ENCODE peak calls at places on chromosomes 13 and 19, in six cellular contexts. J is cardiac muscle cell, Z is GM12891, S is psoas muscle, M is AML-193, N is T-helper 9 cell. P is an unnamed sample.

GRCh38 chr19:970695-971094 is 13.4 kb upstream of the WDR18 start:
- DNase-seq in J (no peak), Z (no peak), S (no peak), M (no peak), N (no peak), P (no peak)

GRCh38 chr13:40622761-40623160 is 43.7 kb downstream of the FOXO1 start:
- DNase-seq in J (no peak), Z (no peak), S (no peak), M (no peak), N (no peak), P (no peak)

GRCh38 chr13:39049274-39049673 is 11.0 kb downstream of the NHLRC3 start:
- DNase-seq in J (no peak), Z (no peak), S (no peak), M (no peak), N (no peak), P (no peak)

GRCh38 chr13:101875717-101876393 is 423.4 kb downstream of the ITGBL1 start:
- DNase-seq in J (no peak), Z (no peak), S (no peak), M (no peak), N (no peak), P (no peak)

GRCh38 chr19:50238043-50238442 is 34.6 kb downstream of the MYH14 start:
- DNase-seq in J (no peak), Z (no peak), S (no peak), M (no peak), N (no peak), P (no peak)

GRCh38 chr19:23542562-23542961 is 144.4 kb downstream of the ZNF675 start:
- DNase-seq in J (no peak), Z (no peak), S (no peak), M (no peak), N (no peak), P (no peak)

GRCh38 chr13:37914781-37915391 is 45.3 kb upstream of the TRPC4 start:
- DNase-seq in J (no peak), Z (no peak), S (no peak), M (no peak), N (no peak), P (no peak)

GRCh38 chr19:14782978-14783545 is 4.7 kb upstream of the ADGRE2 start:
- DNase-seq in J (no peak), Z (no peak), S (no peak), M (no peak), N (no peak), P (no peak)

GRCh38 chr19:53951436-53951835 is 11.3 kb upstream of the CACNG8 start:
- DNase-seq in J (no peak), Z (no peak), S (no peak), M (no peak), N (no peak), P (no peak)

GRCh38 chr13:87884874-87885273 is 213.7 kb downstream of the SLITRK5 start:
- DNase-seq in J (peak; percentile 22), Z (no peak), S (no peak), M (no peak), N (no peak), P (peak; percentile 19)

GRCh38 chr19:52963229-52963760 is 614 bp upstream of the ZNF816 start:
- DNase-seq in J (peak; percentile 52), Z (no peak), S (no peak), M (no peak), N (no peak), P (peak; percentile 32)

GRCh38 chr13:26257049-26257448 is 3.1 kb downstream of the CDK8 start:
- DNase-seq in J (no peak), Z (no peak), S (no peak), M (peak; percentile 28), N (no peak), P (no peak)

GRCh38 chr19:28414748-28415147 is 798.2 kb downstream of the UQCRFS1 start:
- DNase-seq in J (no peak), Z (no peak), S (no peak), M (no peak), N (no peak), P (no peak)

GRCh38 chr19:19385900-19386339 is 19.6 kb upstream of the GATAD2A start:
- DNase-seq in J (peak; percentile 82), Z (no peak), S (no peak), M (no peak), N (peak; percentile 48), P (peak; percentile 42)

GRCh38 chr13:113157206-113157928 is 1.1 kb upstream of the PROZ start:
- DNase-seq in J (no peak), Z (no peak), S (no peak), M (no peak), N (no peak), P (no peak)

GRCh38 chr13:80477641-80478443 is 136.9 kb upstream of the SPRY2 start:
- DNase-seq in J (no peak), Z (no peak), S (no peak), M (no peak), N (no peak), P (no peak)

GRCh38 chr19:45766919-45767346 is 2.1 kb downstream of the SIX5 start:
- DNase-seq in J (peak; percentile 27), Z (no peak), S (no peak), M (no peak), N (no peak), P (no peak)

GRCh38 chr19:4496304-4496703 is 22.0 kb downstream of the PLIN4 start:
- DNase-seq in J (no peak), Z (no peak), S (no peak), M (no peak), N (no peak), P (no peak)

GRCh38 chr19:452829-453228 is 8.0 kb downstream of the SHC2 start:
- DNase-seq in J (no peak), Z (no peak), S (no peak), M (no peak), N (no peak), P (no peak)

GRCh38 chr13:53821632-53822031 is 793.0 kb downstream of the OLFM4 start:
- DNase-seq in J (no peak), Z (no peak), S (no peak), M (no peak), N (no peak), P (no peak)

GRCh38 chr13:105679832-105680231 is 855.6 kb downstream of the EFNB2 start:
- DNase-seq in J (no peak), Z (no peak), S (no peak), M (no peak), N (no peak), P (no peak)

GRCh38 chr13:44726214-44726613 is 150.1 kb upstream of the TSC22D1 start:
- DNase-seq in J (no peak), Z (no peak), S (no peak), M (no peak), N (no peak), P (no peak)

GRCh38 chr13:101433895-101434294 is 17.6 kb upstream of the NALCN start:
- DNase-seq in J (no peak), Z (no peak), S (no peak), M (no peak), N (no peak), P (no peak)

GRCh38 chr19:280541-281007 is 10.6 kb downstream of the PLPP2 start:
- DNase-seq in J (no peak), Z (no peak), S (no peak), M (no peak), N (no peak), P (no peak)

GRCh38 chr19:29680447-29680846 is 15.2 kb downstream of the PLEKHF1 start:
- DNase-seq in J (no peak), Z (peak; percentile 73), S (peak; percentile 71), M (peak; percentile 47), N (peak; percentile 81), P (no peak)

GRCh38 chr19:50332014-50332263 is 2.8 kb upstream of the KCNC3 start:
- DNase-seq in J (no peak), Z (no peak), S (no peak), M (no peak), N (no peak), P (no peak)

GRCh38 chr19:10260141-10260584 is 8.1 kb downstream of the MRPL4 start:
- DNase-seq in J (no peak), Z (no peak), S (no peak), M (no peak), N (no peak), P (no peak)

GRCh38 chr13:49791753-49792549 is 531 bp downstream of the KPNA3 start:
- DNase-seq in J (peak; percentile 49), Z (peak; percentile 42), S (peak; percentile 49), M (peak; percentile 51), N (peak; percentile 34), P (peak; percentile 50)

GRCh38 chr13:37645181-37645580 is 46.6 kb upstream of the POSTN start:
- DNase-seq in J (peak; percentile 55), Z (no peak), S (no peak), M (no peak), N (no peak), P (no peak)

GRCh38 chr13:44313674-44314073 is 60.0 kb upstream of the SERP2 start:
- DNase-seq in J (no peak), Z (no peak), S (no peak), M (no peak), N (no peak), P (no peak)

GRCh38 chr13:111845621-111846351 is 221.2 kb upstream of the SOX1 start:
- DNase-seq in J (no peak), Z (no peak), S (no peak), M (no peak), N (no peak), P (no peak)

GRCh38 chr13:37878496-37878895 is 8.9 kb upstream of the TRPC4 start:
- DNase-seq in J (no peak), Z (no peak), S (no peak), M (no peak), N (no peak), P (no peak)

P was measured in SK-N-DZ.